ENCODE peak calls at places on chromosome 2, in nine cellular contexts. A is HS-5; G is neural crest cell; N is activated naive CD4-positive, alpha-beta T cell; E is activated CD4-positive, alpha-beta T cell treated with anti-CD3 and anti-CD28 coated beads, Interleukin-2, amount 50 U/mL, for 4 hours; M is HCT116; Z is H54; R is Daoy; P is heart right ventricle. T is an unnamed sample.

GRCh38 chr2:4381049-4381448 is 677.7 kb downstream of the DCDC2C start:
- DNase-seq in A (no peak), Z (no peak), N (no peak), G (no peak), P (no peak), E (no peak), M (no peak), R (no peak), T (no peak)

GRCh38 chr2:238868067-238868524 is 20.2 kb downstream of the TWIST2 start:
- DNase-seq in A (no peak), M (no peak), G (no peak), Z (no peak), E (no peak), P (no peak), N (no peak), R (no peak), T (peak)

GRCh38 chr2:65608391-65608790 is 176.0 kb upstream of the SPRED2 start:
- DNase-seq in G (no peak), Z (no peak), R (no peak), A (no peak), E (no peak), P (no peak), M (no peak), N (no peak), T (no peak)

GRCh38 chr2:132721938-132722337 is 51.9 kb upstream of the LYPD1 start:
- DNase-seq in G (no peak), M (no peak), E (no peak), Z (no peak), P (no peak), N (no peak), R (no peak), A (no peak), T (no peak)

GRCh38 chr2:240441326-240441992 is 6.0 kb downstream of the GPC1 start:
- DNase-seq in R (no peak), N (no peak), E (no peak), P (peak), A (no peak), M (no peak), Z (no peak), G (no peak), T (no peak)

GRCh38 chr2:234334146-234334545 is 162.7 kb downstream of the ARL4C start:
- DNase-seq in Z (no peak), M (no peak), E (no peak), R (peak), P (no peak), A (no peak), G (no peak), N (no peak), T (no peak)

GRCh38 chr2:166485558-166486193 is 8.4 kb downstream of the SCN7A start:
- DNase-seq in G (no peak), P (no peak), E (no peak), N (no peak), Z (no peak), R (no peak), M (no peak), A (no peak), T (no peak)

GRCh38 chr2:234843411-234843810 is 108.4 kb upstream of the SH3BP4 start:
- DNase-seq in N (no peak), E (no peak), Z (no peak), P (no peak), R (no peak), A (no peak), M (no peak), G (no peak), T (no peak)

GRCh38 chr2:24083567-24084385 is 858 bp downstream of the TP53I3 start:
- DNase-seq in N (no peak), R (no peak), G (no peak), M (peak), A (peak), Z (peak), P (no peak), E (no peak), T (peak)

GRCh38 chr2:98757904-98758421 is 27.0 kb upstream of the MGAT4A start:
- DNase-seq in N (peak), E (peak), Z (peak), P (peak), G (no peak), M (peak), R (peak), A (peak), T (peak)

GRCh38 chr2:71385008-71385407 is 53.4 kb downstream of the ZNF638 start:
- DNase-seq in P (no peak), R (no peak), E (no peak), M (no peak), G (no peak), N (no peak), A (peak), Z (peak), T (no peak)

GRCh38 chr2:160432633-160433032 is 61.0 kb downstream of the RBMS1 start:
- DNase-seq in Z (peak), G (no peak), M (peak), N (no peak), P (no peak), A (peak), R (peak), E (no peak), T (no peak)

GRCh38 chr2:237182422-237183123 is 96.9 kb downstream of the COPS8 start:
- DNase-seq in R (no peak), M (no peak), G (no peak), Z (no peak), P (no peak), E (no peak), N (no peak), A (no peak), T (no peak)

GRCh38 chr2:9422321-9423099 is 818 bp downstream of the ITGB1BP1 start:
- DNase-seq in R (peak), N (peak), G (no peak), Z (peak), E (peak), P (peak), M (peak), A (no peak), T (peak)

GRCh38 chr2:32852821-32853220 is 93.9 kb upstream of the LTBP1 start:
- DNase-seq in R (no peak), G (no peak), N (no peak), P (no peak), Z (no peak), A (no peak), E (no peak), M (no peak), T (no peak)